ENCODE peak calls at places on chromosomes 6 and 20, in nine cellular contexts. W is mesendoderm; X is left ventricle myocardium inferior; C is keratinocyte; G is cardiac muscle cell; H is CD4-positive, alpha-beta memory T cell; P is PC-3; E is CD8-positive, alpha-beta memory T cell; D is pancreas. S is an unnamed sample.

GRCh38 chr6:53054532-53054931 is 10.7 kb upstream of the FBXO9 start:
- DNase-seq in P (no peak), E (no peak), W (no peak), C (no peak), D (no peak), H (no peak), G (no peak), X (no peak), S (no peak)

GRCh38 chr6:83273596-83273995 is 80.4 kb downstream of the RWDD2A start:
- DNase-seq in G (no peak), X (no peak), P (no peak), D (no peak), E (no peak), C (no peak), H (no peak), W (no peak), S (no peak)

GRCh38 chr6:117399924-117400323 is 25.8 kb downstream of the ROS1 start:
- DNase-seq in E (no peak), X (no peak), H (no peak), C (no peak), P (peak; percentile 41), G (no peak), W (peak; percentile 16), D (no peak), S (no peak)

GRCh38 chr20:46468508-46468907 is 44.9 kb downstream of the ZNF334 start:
- DNase-seq in D (no peak), X (no peak), E (no peak), C (no peak), P (no peak), W (peak; percentile 68), G (no peak), H (no peak), S (no peak)

GRCh38 chr20:35615667-35616464 is at the start of gene SPAG4:
- DNase-seq in W (peak; percentile 100), E (peak; percentile 99), G (peak; percentile 100), X (peak; percentile 99), C (no peak), D (peak; percentile 100), H (peak; percentile 100), P (peak; percentile 100), S (peak; percentile 99)

GRCh38 chr6:139338845-139339244 is 35.6 kb downstream of the CITED2 start:
- DNase-seq in E (no peak), W (no peak), P (no peak), H (no peak), C (no peak), G (no peak), D (no peak), X (no peak), S (no peak)

GRCh38 chr6:168217880-168218537 is 101.6 kb downstream of the DACT2 start:
- DNase-seq in H (no peak), G (no peak), E (no peak), W (no peak), P (no peak), D (no peak), C (no peak), X (no peak), S (no peak)

GRCh38 chr6:41396335-41396734 is 60.9 kb downstream of the NCR2 start:
- DNase-seq in E (no peak), G (no peak), P (no peak), W (no peak), D (no peak), X (no peak), H (no peak), C (no peak), S (no peak)

GRCh38 chr6:37871616-37872384 is 52.3 kb downstream of the ZFAND3 start:
- DNase-seq in X (no peak), P (no peak), G (no peak), H (no peak), E (no peak), D (no peak), C (no peak), W (peak; percentile 27), S (no peak)

GRCh38 chr6:13383280-13384163 is 55.2 kb upstream of the TBC1D7 start:
- DNase-seq in P (peak; percentile 23), W (no peak), D (peak; percentile 32), X (no peak), C (no peak), H (peak; percentile 35), G (no peak), E (peak; percentile 52), S (no peak)

GRCh38 chr6:39189915-39190544 is 39.2 kb downstream of the KCNK5 start:
- DNase-seq in P (peak; percentile 55), E (no peak), H (no peak), C (no peak), X (peak; percentile 25), G (peak; percentile 73), D (peak; percentile 28), W (peak; percentile 84), S (no peak)

GRCh38 chr20:3784226-3784853 is 2.2 kb downstream of the CENPB start:
- DNase-seq in P (no peak), X (no peak), W (no peak), C (no peak), H (no peak), G (no peak), E (no peak), D (no peak), S (no peak)
- H3K4me3 ChIP-seq in P (peak overlapping the region; percentile 73), X (peak overlapping the region; percentile 81), W (no peak overlapping the region), C (peak overlapping the region; percentile 75), H (no peak overlapping the region), G (no peak overlapping the region), E (no peak overlapping the region), D (peak overlapping the region; percentile 59), S (no peak overlapping the region)

GRCh38 chr6:31125162-31125561 is 4.9 kb upstream of the CDSN start:
- DNase-seq in X (peak; percentile 44), P (peak; percentile 87), E (no peak), W (no peak), C (peak; percentile 73), G (no peak), D (no peak), H (no peak), S (no peak)

GRCh38 chr6:31118178-31118577 is 2.1 kb downstream of the CDSN start:
- DNase-seq in G (no peak), X (no peak), E (no peak), W (no peak), P (no peak), H (no peak), C (no peak), D (no peak), S (no peak)

GRCh38 chr6:31120151-31120915 is at the start of gene CDSN:
- DNase-seq in H (no peak), E (no peak), D (no peak), G (no peak), W (no peak), C (no peak), X (no peak), P (no peak), S (no peak)

GRCh38 chr6:31122803-31123706 is 2.8 kb upstream of the CDSN start:
- DNase-seq in G (peak; percentile 41), H (no peak), E (no peak), W (no peak), C (no peak), P (no peak), X (peak; percentile 54), D (peak; percentile 76), S (no peak)

DNA sequence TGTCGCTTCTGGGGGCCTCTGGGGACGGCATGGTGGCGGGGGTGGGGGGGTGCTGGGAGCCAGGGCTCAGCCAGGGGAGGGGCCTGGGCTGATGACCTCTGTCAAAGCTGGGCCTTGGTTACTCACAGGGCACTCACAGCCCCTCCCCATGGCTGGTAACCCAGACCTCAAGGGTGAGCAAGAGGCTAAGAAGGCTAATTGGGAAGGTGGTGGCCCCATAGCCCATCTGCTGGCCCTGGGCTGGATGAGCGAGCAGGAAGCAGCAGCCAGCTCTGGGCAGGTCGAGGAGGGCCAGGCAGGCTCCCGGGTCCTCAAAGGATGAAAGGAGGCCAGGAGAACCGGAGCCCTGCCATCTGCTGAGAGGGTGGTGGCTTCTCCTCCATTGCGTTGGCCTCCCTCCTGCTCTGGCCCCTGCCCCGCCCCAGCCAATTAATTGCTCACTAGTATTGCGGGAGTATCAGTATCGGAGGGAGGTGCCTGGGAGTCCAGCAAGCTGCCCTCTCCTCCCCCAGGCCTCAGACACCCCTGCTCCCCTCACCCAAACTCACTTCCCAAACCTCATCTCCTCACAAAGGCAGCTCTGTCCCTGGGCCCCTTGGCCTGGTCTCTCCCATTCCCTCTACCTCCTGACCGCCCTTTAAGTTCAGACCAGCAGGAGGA is 1.0 kb upstream of the CDSN start:
- DNase-seq in E (no peak), G (no peak), P (no peak), W (no peak), H (no peak), D (no peak), C (no peak), X (no peak), S (no peak)
- H3K4me1 ChIP-seq in E (no peaks in the 10 kb centered on the region), G (no peaks in the 10 kb centered on the region), P (peaks cover 22% of the 10 kb centered on the region), W (no peaks in the 10 kb centered on the region), H (no peaks in the 10 kb centered on the region), D (no peaks in the 10 kb centered on the region), C (peaks cover 42% of the 10 kb centered on the region), X (peaks cover 53% of the 10 kb centered on the region), S (no peaks in the 10 kb centered on the region)

GRCh38 chr6:72553531-72554202 is 68.2 kb upstream of the KCNQ5 start:
- DNase-seq in C (peak; percentile 78), G (peak; percentile 8), X (no peak), W (peak; percentile 38), E (no peak), D (no peak), P (peak; percentile 85), H (no peak), S (no peak)
- H3K4me3 ChIP-seq in C (peak overlapping the region; percentile 56), G (no peak overlapping the region), X (no peak overlapping the region), W (no peak overlapping the region), E (no peak overlapping the region), D (no peak overlapping the region), P (peak overlapping the region; percentile 48), H (no peak overlapping the region), S (no peak overlapping the region)

GRCh38 chr6:56417823-56418222 is 170.4 kb upstream of the COL21A1 start:
- DNase-seq in G (no peak), H (no peak), W (no peak), D (no peak), P (no peak), E (no peak), C (no peak), X (no peak), S (no peak)
- H3K4me1 ChIP-seq in G (no peaks in the 10 kb centered on the region), H (no peaks in the 10 kb centered on the region), W (no peaks in the 10 kb centered on the region), D (no peaks in the 10 kb centered on the region), P (no peaks in the 10 kb centered on the region), E (no peaks in the 10 kb centered on the region), C (no peaks in the 10 kb centered on the region), X (no peaks in the 10 kb centered on the region), S (no peaks in the 10 kb centered on the region)

GRCh38 chr6:129679250-129679649 is 30.7 kb downstream of the ARHGAP18 start:
- DNase-seq in X (no peak), E (no peak), G (no peak), H (no peak), C (no peak), D (no peak), P (peak; percentile 3), W (no peak), S (no peak)

GRCh38 chr6:129677634-129678325 is 32.2 kb downstream of the ARHGAP18 start:
- DNase-seq in C (no peak), W (no peak), X (no peak), H (no peak), E (no peak), D (no peak), G (no peak), P (peak; percentile 51), S (no peak)

GRCh38 chr6:129678463-129678862 is 31.5 kb downstream of the ARHGAP18 start:
- DNase-seq in P (peak; percentile 43), G (no peak), D (no peak), E (no peak), H (no peak), C (no peak), W (no peak), X (no peak), S (no peak)

GRCh38 chr6:129679758-129680157 is 30.2 kb downstream of the ARHGAP18 start:
- DNase-seq in E (no peak), G (no peak), X (no peak), C (no peak), D (no peak), P (no peak), W (peak; percentile 27), H (no peak), S (no peak)

GRCh38 chr6:129680633-129681032 is 29.3 kb downstream of the ARHGAP18 start:
- DNase-seq in P (no peak), D (no peak), C (no peak), W (no peak), H (no peak), X (no peak), G (no peak), E (no peak), S (no peak)
- H3K4me3 ChIP-seq in P (no peak overlapping the region), D (no peak overlapping the region), C (no peak overlapping the region), W (no peak overlapping the region), H (no peak overlapping the region), X (no peak overlapping the region), G (no peak overlapping the region), E (no peak overlapping the region), S (no peak overlapping the region)